ENCODE peak calls at places on chromosomes 1 and 21, in eight cellular contexts. H is pancreas, D is aorta, A is upper lobe of right lung, C is keratinocyte, N is stomach, W is kidney, I is left ventricle myocardium inferior. X is an unnamed sample.

GRCh38 chr1:101509370-101509769 is 272.6 kb downstream of the S1PR1 start:
- DNase-seq in H (no peak), D (no peak), A (no peak), C (no peak), N (no peak), W (no peak), I (peak), X (no peak)

GRCh38 chr1:59512702-59513101 is 215.8 kb downstream of the FGGY start:
- DNase-seq in H (no peak), D (no peak), A (no peak), C (no peak), N (no peak), W (no peak), I (no peak), X (no peak)

GRCh38 chr1:22773981-22774471 is 63.4 kb downstream of the EPHB2 start:
- DNase-seq in H (no peak), D (peak), A (no peak), C (no peak), N (no peak), W (peak), I (peak), X (no peak)

GRCh38 chr1:226126824-226127591 is 59.5 kb downstream of the ACBD3 start:
- DNase-seq in H (peak), D (peak), A (peak), C (no peak), N (no peak), W (peak), I (no peak), X (no peak)

GRCh38 chr1:185439727-185440415 is 122.8 kb upstream of the IVNS1ABP start:
- DNase-seq in H (no peak), D (no peak), A (no peak), C (peak), N (no peak), W (no peak), I (no peak), X (no peak)

GRCh38 chr1:26477446-26478152 is 5.4 kb downstream of the HMGN2 start:
- DNase-seq in H (no peak), D (no peak), A (no peak), C (no peak), N (no peak), W (no peak), I (no peak), X (no peak)

GRCh38 chr1:161816201-161816600 is 50.1 kb downstream of the ATF6 start:
- DNase-seq in H (no peak), D (no peak), A (no peak), C (no peak), N (no peak), W (no peak), I (no peak), X (no peak)

GRCh38 chr1:204017032-204017431 is 55.9 kb upstream of the SOX13 start:
- DNase-seq in H (no peak), D (no peak), A (no peak), C (no peak), N (no peak), W (no peak), I (no peak), X (no peak)

GRCh38 chr1:200365897-200366426 is 43.9 kb downstream of the ZNF281 start:
- DNase-seq in H (no peak), D (no peak), A (no peak), C (no peak), N (no peak), W (no peak), I (no peak), X (no peak)

GRCh38 chr1:240999826-241000225 is 357.2 kb downstream of the RGS7 start:
- DNase-seq in H (no peak), D (no peak), A (no peak), C (no peak), N (no peak), W (no peak), I (no peak), X (no peak)

GRCh38 chr1:53781654-53782053 is 42.7 kb upstream of the GLIS1 start:
- DNase-seq in H (no peak), D (no peak), A (no peak), C (no peak), N (no peak), W (no peak), I (no peak), X (no peak)

GRCh38 chr1:245156736-245157505 is 2.1 kb downstream of the KIF26B start:
- DNase-seq in H (peak), D (no peak), A (no peak), C (no peak), N (peak), W (no peak), I (no peak), X (no peak)

GRCh38 chr1:64111787-64112186 is 91.6 kb upstream of the UBE2U start:
- DNase-seq in H (no peak), D (no peak), A (no peak), C (peak), N (no peak), W (no peak), I (no peak), X (no peak)

GRCh38 chr1:153447498-153448170 is 12.8 kb downstream of the S100A7 start:
- DNase-seq in H (no peak), D (no peak), A (no peak), C (no peak), N (no peak), W (no peak), I (no peak), X (no peak)

GRCh38 chr1:177190308-177190970 is 19.7 kb downstream of the BRINP2 start:
- DNase-seq in H (no peak), D (no peak), A (no peak), C (no peak), N (no peak), W (no peak), I (no peak), X (no peak)

GRCh38 chr1:7915826-7916225 is 24.8 kb downstream of the TNFRSF9 start:
- DNase-seq in H (no peak), D (no peak), A (no peak), C (no peak), N (no peak), W (no peak), I (no peak), X (no peak)

GRCh38 chr1:233704125-233704881 is 90.4 kb downstream of the KCNK1 start:
- DNase-seq in H (no peak), D (no peak), A (no peak), C (no peak), N (no peak), W (no peak), I (no peak), X (no peak)

DNA sequence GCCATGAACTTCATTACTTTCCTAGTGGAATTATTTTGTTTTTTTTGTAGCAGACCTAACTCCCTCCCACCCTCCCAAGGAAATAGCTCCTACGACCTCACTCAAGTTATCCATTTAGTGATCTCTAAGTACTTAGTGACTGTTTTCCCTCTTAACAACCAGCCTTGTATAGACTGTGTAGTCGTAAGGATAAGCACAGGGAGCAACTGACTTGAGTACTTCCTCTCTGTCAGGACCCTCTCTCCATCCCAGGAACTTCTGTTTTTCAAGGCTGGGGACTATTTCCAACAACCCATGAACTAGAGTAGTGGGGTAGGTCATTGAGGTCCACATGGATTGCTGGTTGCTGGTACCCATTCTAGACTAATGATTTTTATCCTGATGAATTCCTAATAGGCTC is 1.9 kb downstream of the AGO1 start:
- DNase-seq in H (no peak), D (no peak), A (no peak), C (no peak), N (no peak), W (no peak), I (no peak), X (no peak)
- H3K4me3 ChIP-seq in H (no peak), D (no peak), A (no peak), C (no peak), N (no peak), W (no peak), I (no peak), X (no peak)

DNA sequence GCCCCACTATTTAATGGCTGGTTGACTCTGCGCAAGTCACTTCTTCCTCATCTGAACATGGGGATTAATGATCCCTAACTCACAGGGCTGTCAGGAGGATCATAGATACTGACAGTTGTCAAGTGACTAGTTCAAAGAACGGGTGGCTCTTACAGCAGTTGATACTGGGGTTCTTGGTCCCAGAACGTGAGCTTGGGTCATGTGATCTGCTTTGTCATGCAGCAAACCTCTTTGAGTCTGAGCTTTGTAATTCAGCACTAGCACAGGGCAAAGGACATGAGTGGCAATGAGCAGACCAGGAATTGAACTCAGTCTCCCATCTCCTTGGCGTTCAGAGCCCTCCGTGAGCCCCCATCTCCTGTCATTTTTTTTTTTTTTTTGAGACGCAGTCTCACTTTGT is 64.4 kb downstream of the TRABD2B start:
- DNase-seq in H (no peak), D (no peak), A (no peak), C (no peak), N (no peak), W (no peak), I (no peak), X (no peak)
- H3K27ac ChIP-seq in H (no peak), D (no peak), A (no peak), C (no peak), N (no peak), W (no peak), I (no peak), X (no peak)

GRCh38 chr1:44672254-44672955 is 1.9 kb downstream of the TMEM53 start:
- DNase-seq in H (no peak), D (no peak), A (peak), C (no peak), N (no peak), W (peak), I (no peak), X (no peak)
- H3K4me3 ChIP-seq in H (no peak), D (no peak), A (no peak), C (no peak), N (no peak), W (peak), I (no peak), X (peak)

DNA sequence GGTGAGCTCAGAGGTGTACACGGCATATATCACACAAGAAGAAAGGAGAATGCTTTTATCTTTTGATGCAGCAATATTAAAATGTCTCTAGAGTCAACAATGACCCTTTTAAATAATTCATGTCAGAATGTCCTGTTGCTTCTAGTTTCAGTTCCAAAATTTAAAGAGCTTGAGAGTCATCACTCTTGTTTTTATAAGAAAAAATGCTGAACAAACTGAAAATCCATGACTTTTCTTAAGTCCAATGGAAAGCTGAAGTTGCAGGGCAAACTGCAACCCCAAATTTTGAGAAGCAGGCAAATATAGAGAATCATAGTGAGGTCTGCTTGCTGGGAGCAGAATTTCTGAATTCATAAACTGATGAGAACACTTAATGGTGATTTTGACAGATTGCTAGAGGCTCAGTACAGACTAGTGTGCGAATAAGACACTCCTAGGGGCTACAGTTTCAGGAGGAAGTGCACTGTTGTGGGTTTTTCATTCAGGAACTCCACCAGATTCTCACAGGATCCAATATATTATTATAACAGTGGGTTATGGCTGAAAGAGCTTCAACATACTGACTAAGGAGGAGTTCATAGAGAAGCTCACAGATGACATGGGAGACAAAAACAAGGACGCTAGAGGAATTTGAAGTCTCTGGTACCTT is 135.1 kb downstream of the CLIC6 start:
- DNase-seq in H (no peak), D (no peak), A (no peak), C (no peak), N (no peak), W (no peak), I (no peak), X (no peak)
- H3K27ac ChIP-seq in H (no peak), D (no peak), A (no peak), C (peak), N (no peak), W (no peak), I (no peak), X (no peak)

GRCh38 chr1:1917304-1917976 is 1.6 kb downstream of the TMEM52 start:
- DNase-seq in H (peak), D (no peak), A (peak), C (no peak), N (no peak), W (peak), I (no peak), X (no peak)
- H3K4me3 ChIP-seq in H (peak), D (no peak), A (no peak), C (no peak), N (no peak), W (no peak), I (no peak), X (no peak)

GRCh38 chr1:12229386-12229834 is 420 bp upstream of the VPS13D start:
- DNase-seq in H (no peak), D (no peak), A (no peak), C (no peak), N (no peak), W (no peak), I (no peak), X (no peak)

GRCh38 chr1:12230549-12231275 is 882 bp downstream of the VPS13D start:
- DNase-seq in H (peak), D (peak), A (peak), C (no peak), N (peak), W (peak), I (peak), X (no peak)

GRCh38 chr1:12228979-12229378 is 851 bp upstream of the VPS13D start:
- DNase-seq in H (no peak), D (no peak), A (no peak), C (no peak), N (no peak), W (no peak), I (no peak), X (no peak)

GRCh38 chr1:12231276-12231595 is 1.4 kb downstream of the VPS13D start:
- DNase-seq in H (no peak), D (no peak), A (no peak), C (no peak), N (no peak), W (no peak), I (no peak), X (no peak)

DNA sequence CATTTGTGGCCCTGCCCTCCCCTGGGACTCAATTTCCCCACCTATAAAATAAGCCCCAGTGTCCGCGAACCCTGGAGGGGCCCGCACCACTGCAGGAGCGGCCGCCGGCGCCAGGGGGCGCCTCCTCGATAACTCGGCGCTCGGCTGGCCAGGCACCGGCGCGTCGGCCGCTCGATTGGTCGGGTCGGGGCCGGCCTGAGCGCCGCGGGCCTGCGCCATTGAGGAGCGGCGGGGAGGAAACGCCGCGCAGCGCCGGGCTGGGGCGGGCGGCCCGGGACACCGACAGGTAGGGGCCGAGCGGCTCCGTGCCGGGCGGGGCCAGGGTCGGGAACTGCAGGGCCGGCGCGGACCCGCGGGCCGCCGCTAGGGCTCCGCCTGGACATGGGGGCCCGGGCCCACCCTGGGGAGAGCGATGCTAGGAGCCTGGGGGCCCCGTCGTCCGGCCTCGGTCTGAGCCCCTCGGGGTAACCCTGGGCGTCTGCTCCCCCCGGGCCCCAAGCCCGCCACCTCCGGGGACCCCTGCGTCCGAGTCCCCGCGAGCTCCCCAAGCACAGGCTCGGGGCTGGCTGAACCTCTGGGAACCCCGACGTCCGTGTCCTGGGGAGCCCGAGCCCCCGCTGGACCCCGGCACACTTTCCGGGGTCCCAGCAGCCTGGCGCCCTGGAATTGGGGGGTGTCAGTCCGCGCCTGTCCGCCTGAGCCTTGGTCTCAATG is at the start of gene VPS13D:
- DNase-seq in H (peak), D (peak), A (peak), C (no peak), N (peak), W (peak), I (peak), X (peak)
- H3K27ac ChIP-seq in H (peak), D (peak), A (peak), C (peak), N (peak), W (peak), I (peak), X (no peak)

DNA sequence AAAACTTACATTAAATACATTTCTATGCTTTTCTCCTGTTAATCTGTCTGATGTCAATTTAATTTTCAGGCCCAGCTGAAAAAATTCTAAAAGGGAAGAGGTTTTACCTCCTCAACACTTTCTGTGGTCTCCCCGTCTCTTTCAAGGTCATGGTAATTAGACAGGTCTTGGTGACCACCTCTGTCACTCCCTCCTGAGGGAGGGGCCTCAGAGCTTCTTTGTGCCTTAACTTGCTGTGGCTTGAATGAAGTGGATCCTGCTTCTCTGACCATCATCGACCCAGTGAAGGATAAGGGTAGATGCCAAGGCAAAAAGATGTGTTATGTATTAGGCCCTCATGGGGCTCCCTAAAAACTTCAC is 40.8 kb upstream of the OSBPL9 start:
- DNase-seq in H (no peak), D (no peak), A (no peak), C (no peak), N (no peak), W (no peak), I (no peak), X (no peak)
- H3K4me3 ChIP-seq in H (no peak), D (no peak), A (no peak), C (no peak), N (no peak), W (no peak), I (no peak), X (no peak)